ENCODE peak calls at places on chromosomes 13 and 19, in ten cellular contexts. P is left cardiac atrium; X is stimulated activated CD8-positive, alpha-beta memory T cell treated with anti-CD3 and anti-CD28 coated beads, Interleukin-7, amount 100 ng/mL, for 48 hours; N is DMS153; G is nephron progenitor cell; L is left kidney; E is body of pancreas; M is GM23338; Q is progenitor cell of endocrine pancreas; B is kidney tubule cell. W is an unnamed sample.

GRCh38 chr19:48348039-48348438 is 15.7 kb downstream of the TMEM143 start:
- DNase-seq in P (no peak), M (no peak), N (no peak), G (no peak), E (peak), X (no peak), Q (no peak), L (peak), B (no peak), W (no peak)

GRCh38 chr19:16285769-16286564 is 38.7 kb upstream of the KLF2 start:
- DNase-seq in N (peak), E (no peak), Q (no peak), M (peak), G (peak), P (peak), L (peak), X (no peak), B (no peak), W (no peak)

GRCh38 chr13:77514336-77514726 is 21.2 kb upstream of the SCEL start:
- DNase-seq in E (no peak), N (no peak), Q (no peak), X (no peak), G (no peak), M (no peak), P (no peak), L (no peak), B (no peak), W (no peak)

GRCh38 chr13:36789730-36790129 is 29.3 kb upstream of the RFXAP start:
- DNase-seq in N (no peak), L (no peak), X (no peak), E (no peak), P (no peak), B (no peak), M (no peak), Q (no peak), G (no peak), W (peak)

GRCh38 chr19:2374808-2375207 is 14.7 kb downstream of the TMPRSS9 start:
- DNase-seq in M (no peak), G (no peak), E (no peak), L (no peak), P (no peak), X (no peak), Q (no peak), N (no peak), B (no peak), W (no peak)

GRCh38 chr19:47447470-47448359 is 24.0 kb downstream of the SLC8A2 start:
- DNase-seq in Q (peak), B (peak), M (peak), E (no peak), N (peak), P (peak), G (peak), L (peak), X (peak), W (no peak)

GRCh38 chr19:49718991-49719390 is 28.1 kb downstream of the CPT1C start:
- DNase-seq in Q (no peak), M (no peak), N (no peak), G (no peak), B (no peak), L (no peak), X (no peak), P (no peak), E (no peak), W (no peak)

GRCh38 chr13:81171065-81171647 is 830.2 kb upstream of the SPRY2 start:
- DNase-seq in E (no peak), P (no peak), L (peak), B (peak), G (no peak), N (peak), X (no peak), Q (no peak), M (peak), W (peak)

GRCh38 chr19:55703790-55704215 is 28.8 kb downstream of the EPN1 start:
- DNase-seq in X (no peak), Q (no peak), E (peak), M (peak), G (no peak), B (peak), L (peak), P (peak), N (no peak), W (no peak)

GRCh38 chr19:31555634-31556215 is 206.5 kb upstream of the TSHZ3 start:
- DNase-seq in G (no peak), X (no peak), N (no peak), Q (no peak), B (no peak), L (no peak), E (no peak), M (no peak), P (no peak), W (no peak)

GRCh38 chr19:54434862-54435174 is 14.2 kb upstream of the LENG8 start:
- DNase-seq in X (no peak), N (peak), G (no peak), Q (no peak), M (peak), P (no peak), L (no peak), E (no peak), B (no peak), W (no peak)

GRCh38 chr13:93227906-93228801 is 1.5 kb downstream of the GPC6 start:
- DNase-seq in B (peak), G (peak), M (peak), X (no peak), P (peak), L (peak), E (no peak), N (peak), Q (peak), W (peak)

GRCh38 chr19:35468637-35469036 is 20.6 kb downstream of the FFAR2 start:
- DNase-seq in G (peak), M (peak), B (peak), X (peak), L (peak), E (peak), P (peak), Q (no peak), N (peak), W (no peak)

GRCh38 chr19:1008268-1009042 is 8.2 kb downstream of the GRIN3B start:
- DNase-seq in M (no peak), L (no peak), P (no peak), G (no peak), E (no peak), N (no peak), X (no peak), Q (no peak), B (no peak), W (no peak)

GRCh38 chr13:75452564-75452963 is 29.4 kb downstream of the TBC1D4 start:
- DNase-seq in N (no peak), G (no peak), E (no peak), B (peak), X (no peak), L (no peak), P (no peak), M (no peak), Q (no peak), W (no peak)

GRCh38 chr19:18422530-18423191 is 3.5 kb downstream of the SSBP4 start:
- DNase-seq in B (no peak), P (no peak), G (no peak), M (no peak), Q (peak), X (no peak), E (no peak), N (no peak), L (no peak), W (no peak)

GRCh38 chr19:43731854-43732253 is 16.0 kb downstream of the IRGC start:
- DNase-seq in M (no peak), X (no peak), N (no peak), B (no peak), L (no peak), G (no peak), E (no peak), P (no peak), Q (no peak), W (no peak)

GRCh38 chr19:1621574-1621973 is 16.3 kb upstream of the UQCR11 start:
- DNase-seq in M (no peak), N (no peak), Q (no peak), P (no peak), L (no peak), X (no peak), E (no peak), B (no peak), G (no peak), W (no peak)

GRCh38 chr19:44947041-44947581 is 1.3 kb downstream of the APOC2 start:
- DNase-seq in G (no peak), Q (no peak), E (no peak), P (no peak), L (no peak), M (no peak), X (no peak), N (no peak), B (no peak), W (no peak)

GRCh38 chr13:78102121-78102677 is 183.6 kb upstream of the EDNRB start:
- DNase-seq in N (no peak), G (no peak), M (no peak), X (no peak), Q (no peak), L (peak), B (peak), E (no peak), P (peak), W (no peak)

GRCh38 chr13:31172535-31172934 is 10.8 kb upstream of the HSPH1 start:
- DNase-seq in L (no peak), E (no peak), P (no peak), X (no peak), N (no peak), B (peak), Q (no peak), G (no peak), M (no peak), W (peak)

GRCh38 chr13:21742041-21742440 is 71.2 kb downstream of the FGF9 start:
- DNase-seq in X (no peak), E (no peak), Q (no peak), P (no peak), L (no peak), N (no peak), M (no peak), G (no peak), B (no peak), W (no peak)

GRCh38 chr13:34224877-34225276 is 406.9 kb downstream of the RFC3 start:
- DNase-seq in N (no peak), P (no peak), L (peak), B (no peak), X (no peak), M (no peak), G (no peak), Q (no peak), E (no peak), W (no peak)